ENCODE peak calls at places on chromosome 13, in nine cellular contexts. K is RWPE2; T is heart left ventricle; J is fibroblast of mammary gland; V is CD4-positive, alpha-beta T cell; Y is sigmoid colon; B is neural crest cell; N is endodermal cell; O is adrenal gland. A is an unnamed sample.

GRCh38 chr13:32035701-32036100 is 4.1 kb downstream of the FRY start:
- DNase-seq in K (no peak), T (no peak), J (no peak), V (no peak), Y (no peak), B (no peak), N (no peak), O (no peak), A (no peak)

GRCh38 chr13:89554801-89555200 is 1792.7 kb upstream of the MIR17HG start:
- DNase-seq in K (no peak), T (no peak), J (no peak), V (no peak), Y (no peak), B (no peak), N (no peak), O (no peak), A (no peak)

GRCh38 chr13:113949546-113949945 is 24.3 kb downstream of the C13orf46 start:
- DNase-seq in K (no peak), T (no peak), J (no peak), V (no peak), Y (no peak), B (no peak), N (no peak), O (no peak), A (peak; percentile 59)

GRCh38 chr13:78609464-78610205 is 6.3 kb upstream of the POU4F1 start:
- DNase-seq in K (no peak), T (no peak), J (no peak), V (no peak), Y (no peak), B (no peak), N (peak; percentile 82), O (no peak), A (no peak)

GRCh38 chr13:62544928-62545327 is 1129.3 kb upstream of the PCDH20 start:
- DNase-seq in K (no peak), T (no peak), J (no peak), V (no peak), Y (no peak), B (no peak), N (no peak), O (no peak), A (no peak)

GRCh38 chr13:77492982-77493381 is 42.5 kb upstream of the SCEL start:
- DNase-seq in K (no peak), T (no peak), J (peak; percentile 51), V (no peak), Y (no peak), B (no peak), N (no peak), O (no peak), A (no peak)

GRCh38 chr13:90686438-90686837 is 661.0 kb upstream of the MIR17HG start:
- DNase-seq in K (no peak), T (no peak), J (peak; percentile 88), V (no peak), Y (no peak), B (no peak), N (no peak), O (no peak), A (no peak)

GRCh38 chr13:43698743-43699142 is 88.0 kb downstream of the ENOX1 start:
- DNase-seq in K (no peak), T (no peak), J (peak; percentile 88), V (no peak), Y (no peak), B (no peak), N (no peak), O (no peak), A (no peak)

GRCh38 chr13:106591299-106591698 is 23.4 kb upstream of the ARGLU1 start:
- DNase-seq in K (no peak), T (no peak), J (no peak), V (no peak), Y (no peak), B (no peak), N (no peak), O (no peak), A (no peak)

GRCh38 chr13:113918981-113919646 is 54.8 kb downstream of the C13orf46 start:
- DNase-seq in K (no peak), T (no peak), J (no peak), V (no peak), Y (no peak), B (no peak), N (peak; percentile 23), O (peak; percentile 28), A (no peak)

GRCh38 chr13:20873348-20873747 is 29.2 kb downstream of the XPO4 start:
- DNase-seq in K (no peak), T (no peak), J (peak; percentile 76), V (no peak), Y (no peak), B (no peak), N (no peak), O (no peak), A (no peak)

GRCh38 chr13:57045816-57046691 is 94.7 kb upstream of the PRR20A start:
- DNase-seq in K (no peak), T (no peak), J (no peak), V (no peak), Y (no peak), B (no peak), N (no peak), O (no peak), A (no peak)

GRCh38 chr13:57631607-57632275 is at the start of gene PCDH17:
- DNase-seq in K (no peak), T (peak; percentile 56), J (no peak), V (no peak), Y (no peak), B (peak; percentile 24), N (no peak), O (peak; percentile 71), A (peak; percentile 55)

GRCh38 chr13:44765076-44765475 is 188.9 kb upstream of the TSC22D1 start:
- DNase-seq in K (no peak), T (no peak), J (no peak), V (no peak), Y (no peak), B (no peak), N (no peak), O (no peak), A (no peak)

GRCh38 chr13:85565652-85566051 is 233.6 kb downstream of the SLITRK6 start:
- DNase-seq in K (no peak), T (no peak), J (no peak), V (no peak), Y (no peak), B (no peak), N (no peak), O (no peak), A (no peak)

GRCh38 chr13:44759723-44760360 is 183.7 kb upstream of the TSC22D1 start:
- DNase-seq in K (no peak), T (no peak), J (no peak), V (no peak), Y (no peak), B (no peak), N (no peak), O (no peak), A (no peak)

GRCh38 chr13:41668130-41668757 is 210.9 kb downstream of the RGCC start:
- DNase-seq in K (no peak), T (peak; percentile 46), J (peak; percentile 94), V (peak; percentile 7), Y (peak; percentile 83), B (peak; percentile 20), N (peak; percentile 72), O (peak; percentile 89), A (no peak)

GRCh38 chr13:109700176-109700575 is 86.2 kb downstream of the IRS2 start:
- DNase-seq in K (no peak), T (peak; percentile 80), J (peak; percentile 80), V (no peak), Y (peak; percentile 84), B (no peak), N (peak; percentile 59), O (peak; percentile 82), A (no peak)

GRCh38 chr13:91126806-91127205 is 220.7 kb upstream of the MIR17HG start:
- DNase-seq in K (no peak), T (no peak), J (no peak), V (no peak), Y (no peak), B (no peak), N (no peak), O (no peak), A (no peak)

GRCh38 chr13:53170910-53171309 is 142.3 kb downstream of the OLFM4 start:
- DNase-seq in K (no peak), T (no peak), J (no peak), V (no peak), Y (no peak), B (no peak), N (no peak), O (no peak), A (no peak)

DNA sequence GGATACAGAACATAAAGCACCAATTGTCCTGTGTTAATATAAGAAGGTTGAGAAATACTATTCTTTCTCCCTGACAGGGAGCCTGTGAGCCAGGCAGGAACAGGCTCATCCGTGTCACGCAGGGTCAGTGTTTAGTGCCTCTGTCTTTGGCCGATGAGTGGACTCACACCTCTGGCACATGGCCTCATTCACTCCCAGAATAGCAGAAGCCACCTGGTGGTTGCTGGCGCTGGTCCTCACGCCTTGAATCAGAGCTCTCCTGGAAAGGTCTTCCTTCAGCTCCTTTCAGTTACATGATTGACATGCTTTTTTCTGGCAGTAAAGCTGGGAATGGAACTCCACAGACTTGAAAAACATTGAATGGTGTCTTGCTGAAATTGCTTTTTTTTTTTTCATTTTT is 28.1 kb upstream of the SIAH3 start:
- DNase-seq in K (no peak), T (peak; percentile 73), J (peak; percentile 18), V (no peak), Y (no peak), B (no peak), N (peak; percentile 86), O (peak; percentile 78), A (no peak)
- TF ChIP-seq CTCF in K (peak; percentile 44), T (no peak), J (peak; percentile 15), V (peak; percentile 21), Y (no peak), B (peak; percentile 53), N (peak; percentile 83), O (peak; percentile 41), A (peak; percentile 53)

GRCh38 chr13:101916108-101916757 is 463.8 kb downstream of the ITGBL1 start:
- DNase-seq in K (no peak), T (peak; percentile 45), J (peak; percentile 34), V (no peak), Y (no peak), B (peak; percentile 42), N (peak; percentile 91), O (peak; percentile 72), A (peak; percentile 92)
- TF ChIP-seq CTCF in K (peak; percentile 14), T (peak; percentile 19), J (peak; percentile 15), V (no peak), Y (no peak), B (peak; percentile 64), N (peak; percentile 79), O (no peak), A (peak; percentile 77)

DNA sequence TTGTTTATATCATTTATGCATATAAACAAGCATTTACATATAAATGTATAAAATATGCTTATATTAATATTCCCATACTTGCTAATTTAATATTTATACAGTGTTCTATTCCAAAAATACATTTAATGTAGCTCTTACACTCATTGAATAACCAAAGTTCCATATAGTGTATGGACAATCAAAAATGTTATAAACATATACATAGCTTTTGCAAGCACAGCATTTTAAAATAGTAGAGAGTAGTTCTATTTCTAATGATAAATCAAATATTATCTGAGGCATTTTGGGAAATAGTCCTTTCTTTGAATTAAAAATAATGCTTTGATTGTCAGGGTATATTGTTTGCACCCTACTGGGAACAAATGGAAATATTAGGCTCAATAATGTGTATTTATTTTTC is 22.5 kb upstream of the COG6 start:
- DNase-seq in K (no peak), T (no peak), J (no peak), V (no peak), Y (no peak), B (no peak), N (no peak), O (no peak), A (no peak)
- TF ChIP-seq CTCF in K (no peak), T (no peak), J (no peak), V (no peak), Y (no peak), B (no peak), N (no peak), O (no peak), A (no peak)

GRCh38 chr13:30702006-30702405 is 33.3 kb upstream of the ALOX5AP start:
- DNase-seq in K (no peak), T (no peak), J (no peak), V (no peak), Y (no peak), B (no peak), N (peak; percentile 49), O (no peak), A (no peak)
- TF ChIP-seq CTCF in K (no peak), T (no peak), J (no peak), V (no peak), Y (no peak), B (no peak), N (peak; percentile 72), O (no peak), A (no peak)